ENCODE peak calls at places on chromosomes 5 and 9, in four cellular contexts. V is cardiac fibroblast, Z is OCI-LY7, D is activated B cell treated with CpG ODN at 0.5 μM for 24 hours. X is an unnamed sample.

GRCh38 chr9:124778575-124779367 is 1.8 kb downstream of the OLFML2A start:
- DNase-seq in Z (no peak), D (no peak), V (no peak), X (no peak)

GRCh38 chr9:84397151-84397728 is 56.7 kb upstream of the SLC28A3 start:
- DNase-seq in D (peak; percentile 30), V (peak; percentile 79), Z (peak; percentile 68), X (peak; percentile 68)

GRCh38 chr5:168987540-168988300 is 313.2 kb downstream of the SLIT3 start:
- DNase-seq in D (no peak), V (peak; percentile 78), Z (peak; percentile 51), X (peak; percentile 77)

GRCh38 chr5:95959051-95959963 is 2.3 kb downstream of the ELL2 start:
- DNase-seq in D (no peak), V (no peak), Z (no peak), X (peak; percentile 1)

GRCh38 chr5:76402880-76403712 is at the start of gene IQGAP2:
- DNase-seq in Z (peak; percentile 91), D (peak; percentile 82), V (peak; percentile 43), X (peak; percentile 84)

GRCh38 chr9:29211681-29212589 is 1638.7 kb upstream of the C9orf72 start:
- DNase-seq in D (no peak), V (no peak), Z (no peak), X (peak; percentile 42)

GRCh38 chr5:1321576-1321975 is 23.3 kb downstream of the CLPTM1L start:
- DNase-seq in D (no peak), V (no peak), Z (no peak), X (no peak)

GRCh38 chr9:10562581-10563343 is 50.0 kb downstream of the PTPRD start:
- DNase-seq in D (no peak), Z (no peak), V (no peak), X (no peak)

GRCh38 chr9:70411141-70411929 is 3.1 kb downstream of the KLF9 start:
- DNase-seq in V (peak; percentile 90), Z (no peak), D (no peak), X (peak; percentile 79)

GRCh38 chr9:114098660-114099522 is at the start of gene KIF12:
- DNase-seq in V (no peak), Z (no peak), D (no peak), X (peak; percentile 47)

GRCh38 chr5:109454726-109455505 is 45.1 kb upstream of the PJA2 start:
- DNase-seq in Z (no peak), V (peak; percentile 73), D (no peak), X (no peak)

GRCh38 chr5:159231167-159231566 is 21.8 kb upstream of the RNF145 start:
- DNase-seq in V (peak; percentile 69), Z (no peak), D (no peak), X (no peak)

GRCh38 chr9:134208310-134208841 is 44.0 kb upstream of the RNU6ATAC start:
- DNase-seq in Z (no peak), V (peak; percentile 36), D (no peak), X (no peak)

GRCh38 chr9:85130260-85130659 is 460.7 kb downstream of the NTRK2 start:
- DNase-seq in V (no peak), D (no peak), Z (no peak), X (no peak)

GRCh38 chr9:80197661-80198060 is 625.9 kb downstream of the TLE4 start:
- DNase-seq in D (no peak), V (peak; percentile 3), Z (no peak), X (no peak)

GRCh38 chr9:130078547-130078946 is 24.8 kb downstream of the GPR107 start:
- DNase-seq in D (no peak), Z (no peak), V (no peak), X (no peak)

GRCh38 chr5:63959177-63959982 is 2.9 kb downstream of the HTR1A start:
- DNase-seq in Z (no peak), V (no peak), D (no peak), X (peak; percentile 5)

GRCh38 chr9:89718176-89718575 is 113.4 kb downstream of the GADD45G start:
- DNase-seq in Z (no peak), V (no peak), D (no peak), X (no peak)

GRCh38 chr5:82325155-82325554 is 47.0 kb upstream of the RPS23 start:
- DNase-seq in V (no peak), D (no peak), Z (no peak), X (no peak)

GRCh38 chr5:82320971-82321370 is 42.8 kb upstream of the RPS23 start:
- DNase-seq in Z (no peak), V (no peak), D (no peak), X (no peak)

GRCh38 chr5:82319977-82320376 is 41.8 kb upstream of the RPS23 start:
- DNase-seq in D (no peak), V (no peak), Z (no peak), X (no peak)

GRCh38 chr5:82314964-82315728 is 37.0 kb upstream of the RPS23 start:
- DNase-seq in Z (no peak), D (no peak), V (no peak), X (no peak)

DNA sequence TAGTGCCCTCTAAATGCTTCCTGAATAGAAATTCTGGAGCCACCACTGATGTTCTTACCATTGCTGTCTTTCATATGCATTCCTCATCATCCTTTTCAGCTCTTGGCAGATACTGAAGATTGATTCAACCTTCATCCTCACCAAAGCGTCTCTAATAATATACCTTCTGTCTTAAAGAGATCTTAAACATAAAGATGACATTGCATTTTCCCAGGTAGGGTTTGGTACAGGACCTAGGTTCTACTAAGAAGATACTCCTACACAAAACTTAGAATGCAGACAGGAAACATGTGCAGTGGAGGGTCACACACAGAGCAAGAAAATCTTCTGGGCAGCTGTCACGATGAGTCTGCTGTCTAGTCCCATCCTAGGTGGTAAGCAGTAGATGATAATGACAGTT is 41.0 kb upstream of the RPS23 start:
- DNase-seq in Z (no peak), V (no peak), D (no peak), X (no peak)
- TF ChIP-seq CTCF in Z (no peak), V (no peak), D (no peak), X (no peak)

DNA sequence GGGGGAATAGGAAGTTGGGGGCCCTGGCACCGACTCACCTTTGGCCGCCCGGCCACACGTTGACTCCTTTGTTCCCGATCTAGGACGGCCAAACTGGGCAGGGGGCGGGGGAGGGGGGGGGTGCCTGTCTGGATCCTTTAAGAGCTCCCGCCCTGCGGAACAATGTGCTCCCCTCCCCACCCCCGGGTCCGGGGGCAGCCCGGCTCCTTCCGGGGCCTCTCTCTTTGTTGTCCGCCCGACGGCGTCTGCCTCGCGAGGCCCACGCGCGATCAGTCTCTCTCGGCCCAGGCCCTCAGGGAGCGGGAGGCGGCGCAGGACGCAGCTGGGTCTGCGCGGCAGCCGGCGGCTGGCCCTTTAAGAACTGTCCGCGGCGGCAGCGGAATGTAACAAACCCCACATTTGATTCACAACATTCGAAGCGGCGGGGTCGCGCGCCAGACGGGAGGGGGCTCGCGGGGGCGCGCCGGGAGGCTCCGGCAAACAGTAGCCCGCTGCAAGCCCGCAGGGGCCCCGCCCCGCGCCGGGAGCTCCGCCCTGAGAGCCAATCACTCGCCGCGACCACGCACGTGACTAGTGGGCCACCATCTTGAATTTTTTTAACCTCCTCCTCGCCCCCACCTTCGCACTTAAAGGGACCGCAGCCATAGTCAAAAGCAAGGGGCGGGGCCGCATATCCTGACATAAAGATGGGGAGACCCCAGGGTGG is at the start of gene RNF44:
- DNase-seq in D (peak; percentile 96), V (peak; percentile 97), Z (peak; percentile 98), X (peak; percentile 100)
- TF ChIP-seq CTCF in D (no peak), V (no peak), Z (no peak), X (no peak)

GRCh38 chr9:120324996-120325642 is 254.8 kb downstream of the CDK5RAP2 start:
- DNase-seq in V (no peak), D (no peak), Z (peak; percentile 28), X (peak; percentile 6)
- TF ChIP-seq CTCF in V (no peak), D (no peak), Z (peak; percentile 67), X (no peak)

GRCh38 chr5:7018601-7019000 is 305.4 kb downstream of the TENT4A start:
- DNase-seq in Z (no peak), D (no peak), V (no peak), X (no peak)
- TF ChIP-seq CTCF in Z (no peak), D (no peak), V (no peak), X (no peak)

GRCh38 chr9:71630371-71630770 is 137.9 kb downstream of the CEMIP2 start:
- DNase-seq in Z (no peak), V (no peak), D (no peak), X (no peak)

GRCh38 chr9:71629816-71630215 is 138.5 kb downstream of the CEMIP2 start:
- DNase-seq in D (no peak), Z (no peak), V (no peak), X (no peak)

GRCh38 chr9:71627537-71627936 is 140.8 kb downstream of the CEMIP2 start:
- DNase-seq in V (no peak), D (no peak), Z (no peak), X (no peak)

GRCh38 chr9:71626395-71626794 is 141.9 kb downstream of the CEMIP2 start:
- DNase-seq in D (no peak), V (no peak), Z (no peak), X (no peak)

GRCh38 chr9:71628247-71628646 is 140.1 kb downstream of the CEMIP2 start:
- DNase-seq in V (peak; percentile 37), Z (no peak), D (no peak), X (peak; percentile 7)
- TF ChIP-seq CTCF in V (peak; percentile 48), Z (peak; percentile 65), D (no peak), X (peak; percentile 33)

GRCh38 chr5:104412649-104413240 is 850.2 kb upstream of the NUDT12 start:
- DNase-seq in V (peak; percentile 23), Z (peak; percentile 20), D (no peak), X (peak; percentile 5)
- TF ChIP-seq CTCF in V (peak; percentile 35), Z (peak; percentile 71), D (no peak), X (peak; percentile 13)

GRCh38 chr5:140882591-140882899 is 621 bp downstream of the PCDHA13 start:
- DNase-seq in V (peak; percentile 13), D (no peak), Z (no peak), X (no peak)

GRCh38 chr5:140883373-140883772 is 1.4 kb downstream of the PCDHA13 start:
- DNase-seq in D (no peak), Z (no peak), V (no peak), X (no peak)

GRCh38 chr5:140883927-140884697 is 2.2 kb downstream of the PCDHA13 start:
- DNase-seq in D (no peak), V (no peak), Z (no peak), X (no peak)

GRCh38 chr5:140877262-140877581 is 2.1 kb downstream of the PCDHA12 start:
- DNase-seq in D (no peak), Z (no peak), V (no peak), X (no peak)

DNA sequence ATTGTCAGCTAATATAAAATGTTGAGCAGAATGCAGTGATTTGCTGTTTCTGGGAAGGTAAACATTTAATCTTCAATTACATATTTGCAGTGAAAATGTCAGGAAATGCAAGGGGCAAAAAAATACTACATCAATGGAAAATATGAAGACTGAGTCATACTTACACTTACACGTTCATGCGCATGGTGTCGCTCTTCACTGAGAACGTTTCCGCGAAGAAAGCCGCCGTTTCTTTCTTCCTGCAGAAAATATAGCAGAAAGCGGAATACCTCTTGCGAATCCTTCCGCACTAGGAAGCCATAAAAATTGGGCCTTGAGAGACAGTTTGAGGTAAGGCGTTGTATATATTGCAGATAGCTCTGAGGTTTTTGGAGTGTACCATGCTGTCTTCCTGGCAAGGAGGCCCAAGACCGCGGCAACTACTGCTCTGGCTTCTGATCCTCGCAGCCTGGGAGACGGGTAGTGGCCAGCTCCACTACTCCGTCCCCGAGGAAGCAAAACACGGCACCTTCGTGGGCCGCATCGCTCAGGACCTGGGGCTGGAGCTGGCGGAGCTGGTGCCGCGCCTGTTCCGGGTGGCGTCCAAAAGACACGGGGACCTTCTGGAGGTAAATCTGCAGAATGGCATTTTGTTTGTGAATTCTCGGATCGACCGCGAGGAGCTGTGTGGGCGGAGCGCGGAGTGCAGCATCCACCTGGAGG is at the start of gene PCDHA13:
- DNase-seq in D (no peak), Z (no peak), V (peak; percentile 42), X (no peak)
- TF ChIP-seq CTCF in D (no peak), Z (no peak), V (no peak), X (peak; percentile 33)

X was measured in activated CD8-positive, alpha-beta T cell treated with anti-CD3 and anti-CD28 coated beads for 36 hours.